ENCODE peak calls at places on chromosomes 3 and 15, in five cellular contexts. P, Y, F, X and T are unnamed samples.

GRCh38 chr3:87771338-87772059 is 287.3 kb downstream of the CGGBP1 start:
- DNase-seq in F (peak), Y (peak), X (no peak), P (no peak), T (no peak)

GRCh38 chr15:97654677-97655076 is 305.8 kb upstream of the ARRDC4 start:
- DNase-seq in F (no peak), P (no peak), Y (no peak), X (no peak), T (no peak)

GRCh38 chr3:132461544-132461943 is 44.2 kb downstream of the DNAJC13 start:
- DNase-seq in X (no peak), F (no peak), P (no peak), Y (peak), T (no peak)

GRCh38 chr15:96108405-96108804 is 222.1 kb upstream of the NR2F2 start:
- DNase-seq in Y (no peak), F (no peak), P (no peak), X (no peak), T (no peak)

GRCh38 chr3:155079795-155080546 is at the start of gene MME:
- DNase-seq in P (no peak), F (peak), X (peak), Y (peak), T (peak)

GRCh38 chr3:164486150-164486549 is 592.1 kb downstream of the SI start:
- DNase-seq in Y (no peak), F (no peak), X (no peak), P (no peak), T (no peak)

GRCh38 chr3:172375206-172375850 is 72.9 kb downstream of the GHSR start:
- DNase-seq in X (no peak), Y (no peak), F (no peak), P (no peak), T (no peak)

GRCh38 chr15:28986108-28986507 is 100.3 kb downstream of the APBA2 start:
- DNase-seq in P (no peak), F (no peak), Y (no peak), X (no peak), T (no peak)

GRCh38 chr3:112685435-112685834 is 44.5 kb upstream of the CCDC80 start:
- DNase-seq in Y (peak), X (no peak), F (no peak), P (no peak), T (no peak)

GRCh38 chr3:186515115-186515514 is 29.1 kb downstream of the CRYGS start:
- DNase-seq in F (no peak), Y (no peak), X (no peak), P (no peak), T (no peak)

GRCh38 chr3:8020459-8020858 is 481.2 kb upstream of the LMCD1 start:
- DNase-seq in P (no peak), Y (no peak), F (no peak), X (no peak), T (no peak)

GRCh38 chr3:126784254-126784653 is 80.2 kb downstream of the CHCHD6 start:
- DNase-seq in F (no peak), X (no peak), P (no peak), Y (no peak), T (no peak)

GRCh38 chr3:187976361-187976900 is 177.5 kb upstream of the LPP start:
- DNase-seq in Y (no peak), P (no peak), X (no peak), F (no peak), T (no peak)

GRCh38 chr3:171135536-171135935 is 109.0 kb upstream of the SLC2A2 start:
- DNase-seq in F (no peak), X (no peak), Y (peak), P (no peak), T (no peak)

GRCh38 chr3:135694142-135694541 is 271.4 kb upstream of the PPP2R3A start:
- DNase-seq in Y (no peak), P (no peak), F (no peak), X (no peak), T (no peak)

GRCh38 chr15:59367022-59367451 is 5.6 kb downstream of the MYO1E start:
- DNase-seq in F (no peak), P (no peak), X (no peak), Y (no peak), T (no peak)

GRCh38 chr15:59362339-59362738 is 10.3 kb downstream of the MYO1E start:
- DNase-seq in Y (no peak), F (no peak), P (no peak), X (no peak), T (no peak)

GRCh38 chr15:59366368-59367021 is 6.2 kb downstream of the MYO1E start:
- DNase-seq in Y (no peak), F (peak), X (no peak), P (no peak), T (no peak)

GRCh38 chr15:59360896-59361295 is 11.8 kb downstream of the MYO1E start:
- DNase-seq in F (no peak), X (no peak), P (no peak), Y (no peak), T (no peak)

GRCh38 chr15:59364238-59364637 is 8.4 kb downstream of the MYO1E start:
- DNase-seq in P (no peak), F (peak), Y (peak), X (no peak), T (no peak)
- TF ChIP-seq POLR2A in P (no peak), F (no peak), Y (no peak), X (no peak), T (no peak)

GRCh38 chr3:179653106-179653776 is 401 bp downstream of the USP13 start:
- DNase-seq in F (peak), Y (peak), P (peak), X (peak), T (peak)
- TF ChIP-seq CTCF in F (no peak), Y (peak), P (no peak), X (no peak), T (no peak)

GRCh38 chr3:141370065-141370533 is 1.8 kb downstream of the ZBTB38 start:
- DNase-seq in Y (peak), F (peak), P (no peak), X (peak), T (no peak)

GRCh38 chr3:141367038-141367730 is 1.1 kb upstream of the ZBTB38 start:
- DNase-seq in P (no peak), F (peak), X (no peak), Y (peak), T (no peak)

GRCh38 chr3:141368925-141369794 is 856 bp downstream of the ZBTB38 start:
- DNase-seq in F (peak), Y (peak), X (no peak), P (no peak), T (no peak)

GRCh38 chr3:141366285-141367037 is 1.8 kb upstream of the ZBTB38 start:
- DNase-seq in X (peak), F (peak), P (peak), Y (peak), T (no peak)

DNA sequence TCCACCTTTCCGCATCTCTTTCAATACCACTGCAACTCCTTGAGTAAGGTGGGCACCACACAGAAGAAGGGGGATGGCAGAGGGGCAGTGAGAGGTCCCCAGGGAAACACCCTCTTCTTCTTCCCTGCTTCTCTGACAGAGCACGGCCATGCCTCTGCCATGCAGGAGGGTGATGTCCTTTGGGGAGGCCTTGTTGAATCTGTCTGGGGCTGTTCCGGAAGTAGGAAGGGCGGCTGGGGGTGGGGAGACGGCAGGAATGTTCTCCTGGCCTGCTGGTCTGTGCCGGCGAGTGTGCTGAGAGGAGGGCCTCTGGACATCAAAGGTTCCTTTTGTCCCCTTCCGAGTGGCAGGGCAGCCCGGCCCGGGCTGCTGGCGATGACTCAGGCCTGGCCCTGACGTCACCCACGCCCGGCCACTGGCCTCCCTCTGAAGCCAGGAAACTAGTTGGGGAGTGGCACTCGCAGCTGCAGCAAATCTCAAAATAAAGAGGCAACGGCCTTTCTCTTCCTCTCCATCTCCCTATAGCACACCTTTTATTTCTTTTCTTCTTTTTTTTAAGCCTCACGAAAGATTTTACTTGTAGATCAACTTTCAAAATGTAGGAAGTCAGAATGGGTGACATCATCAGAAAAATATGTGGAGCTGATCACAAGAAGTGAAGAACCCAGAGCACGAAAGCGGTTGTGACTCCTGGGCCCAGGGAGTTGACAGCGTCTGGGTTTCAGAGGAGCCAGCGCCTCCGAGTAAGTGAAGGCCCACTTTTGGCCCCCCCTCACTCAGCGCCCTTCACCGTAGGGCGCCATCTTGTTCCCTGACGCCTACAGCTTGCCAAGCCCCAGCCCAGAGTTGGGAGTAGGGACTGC is at the start of gene ZBTB38:
- DNase-seq in P (peak), X (peak), F (peak), Y (peak), T (peak)
- TF ChIP-seq POLR2A in P (peak), X (no peak), F (peak), Y (peak), T (no peak)

GRCh38 chr15:50944692-50945091 is 36.2 kb downstream of the AP4E1 start:
- DNase-seq in F (no peak), Y (no peak), P (no peak), X (no peak), T (no peak)
- TF ChIP-seq CTCF in F (no peak), Y (no peak), P (no peak), X (no peak), T (no peak)

GRCh38 chr15:65133550-65134200 is at the start of gene PDCD7:
- DNase-seq in F (peak), X (peak), P (peak), Y (peak), T (peak)
- TF ChIP-seq POLR2A in F (peak), X (no peak), P (peak), Y (peak), T (peak)

DNA sequence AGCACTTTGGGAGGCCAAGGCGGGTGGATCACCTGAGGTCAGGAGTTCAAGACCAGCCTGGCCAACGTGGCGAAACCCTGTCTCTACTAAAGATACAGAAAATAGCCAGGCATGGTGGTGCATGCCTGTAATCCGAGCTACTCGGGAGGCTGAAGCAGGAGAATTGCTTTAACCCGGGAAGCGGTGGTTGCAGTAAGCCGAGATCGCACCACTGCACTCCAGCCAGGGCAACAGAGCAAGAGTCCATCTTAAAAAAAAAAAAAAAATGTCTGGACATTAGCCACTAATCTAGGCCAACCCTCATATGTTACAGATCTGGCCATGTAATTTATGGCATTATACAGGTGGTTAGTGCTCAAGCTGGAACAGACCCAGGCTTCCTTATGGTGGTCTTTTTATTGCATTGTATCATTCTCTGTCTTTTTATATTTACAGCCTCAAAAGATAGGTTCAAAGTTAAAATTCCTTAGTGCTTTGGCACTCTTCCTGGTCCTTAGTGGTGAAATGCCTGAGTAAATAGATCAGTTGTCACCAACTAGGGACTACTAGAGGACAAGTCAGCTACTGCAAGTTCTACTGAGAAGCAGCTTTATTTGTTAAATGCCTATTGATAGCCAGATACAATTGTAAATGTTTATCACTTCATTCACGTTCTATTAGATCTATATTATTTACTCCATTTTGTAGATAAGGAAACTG is 16.0 kb downstream of the STARD9 start:
- DNase-seq in F (peak), Y (peak), X (no peak), P (no peak), T (no peak)
- TF ChIP-seq CTCF in F (peak), Y (peak), X (peak), P (peak), T (peak)